ENCODE peak calls at places on chromosomes 5 and 9, in four cellular contexts. T, E, A and H are unnamed samples. For H3K4me1, the result is how much of the 10 kb centered on the place peaks cover.

GRCh38 chr9:8863886-8864881 is 1064.6 kb upstream of the DMAC1 start:
- DNase-seq in T (no peak), E (no peak), A (no peak), H (no peak)

GRCh38 chr5:54301215-54301614 is 9.2 kb downstream of the ARL15 start:
- DNase-seq in T (no peak), E (peak), A (no peak), H (no peak)

GRCh38 chr5:5343581-5343980 is 78.9 kb upstream of the ICE1 start:
- DNase-seq in T (no peak), E (no peak), A (no peak), H (no peak)

GRCh38 chr5:175823731-175824525 is 47.5 kb upstream of the CPLX2 start:
- DNase-seq in T (no peak), E (no peak), A (no peak), H (no peak)

GRCh38 chr5:74903165-74903787 is 37.1 kb upstream of the FAM169A start:
- DNase-seq in T (peak), E (peak), A (no peak), H (no peak)

GRCh38 chr5:1244976-1245375 is 19.8 kb downstream of the SLC6A18 start:
- DNase-seq in T (no peak), E (no peak), A (no peak), H (no peak)

GRCh38 chr9:82957526-82958379 is 105.2 kb downstream of the RASEF start:
- DNase-seq in T (no peak), E (no peak), A (no peak), H (no peak)

GRCh38 chr5:154811653-154812465 is 38.5 kb downstream of the FAXDC2 start:
- DNase-seq in T (peak), E (peak), A (peak), H (no peak)

GRCh38 chr9:33109097-33109496 is 32.6 kb upstream of the SMU1 start:
- DNase-seq in T (no peak), E (no peak), A (no peak), H (no peak)

GRCh38 chr5:42005561-42006153 is 80.6 kb downstream of the FBXO4 start:
- DNase-seq in T (no peak), E (peak), A (no peak), H (no peak)

GRCh38 chr9:2120926-2121689 is 106.0 kb downstream of the SMARCA2 start:
- DNase-seq in T (no peak), E (peak), A (no peak), H (no peak)

GRCh38 chr9:126915281-126915816 is 767 bp downstream of the RALGPS1 start:
- DNase-seq in T (peak), E (peak), A (peak), H (peak)

GRCh38 chr5:109394806-109395205 is 15.0 kb downstream of the PJA2 start:
- DNase-seq in T (no peak), E (no peak), A (no peak), H (no peak)

GRCh38 chr5:102750435-102750834 is 4.7 kb upstream of the PAM start:
- DNase-seq in T (no peak), E (no peak), A (no peak), H (no peak)

GRCh38 chr5:52605992-52606321 is 181.8 kb upstream of the ITGA1 start:
- DNase-seq in T (no peak), E (no peak), A (no peak), H (no peak)

GRCh38 chr5:100840364-100840763 is 62.7 kb downstream of the ST8SIA4 start:
- DNase-seq in T (no peak), E (peak), A (no peak), H (no peak)

GRCh38 chr5:86971034-86971511 is 296.6 kb upstream of the RASA1 start:
- DNase-seq in T (no peak), E (peak), A (no peak), H (no peak)

GRCh38 chr5:149549461-149550266 is 1.6 kb downstream of the CSNK1A1 start:
- DNase-seq in T (no peak), E (peak), A (peak), H (no peak)

GRCh38 chr9:69385474-69386091 is 60.6 kb downstream of the ENTREP1 start:
- DNase-seq in T (peak), E (no peak), A (no peak), H (no peak)

GRCh38 chr9:24939099-24939850 is 393.6 kb upstream of the IZUMO3 start:
- DNase-seq in T (no peak), E (no peak), A (no peak), H (no peak)

GRCh38 chr5:33755216-33755615 is 136.6 kb downstream of the ADAMTS12 start:
- DNase-seq in T (no peak), E (no peak), A (no peak), H (no peak)

GRCh38 chr9:97848237-97848581 is 4.8 kb upstream of the FOXE1 start:
- DNase-seq in T (no peak), E (no peak), A (no peak), H (no peak)

GRCh38 chr9:131018621-131019020 is 9.6 kb downstream of the LAMC3 start:
- DNase-seq in T (no peak), E (no peak), A (no peak), H (no peak)

GRCh38 chr5:66881475-66882161 is 285.4 kb downstream of the MAST4 start:
- DNase-seq in T (no peak), E (peak), A (no peak), H (no peak)

GRCh38 chr5:1665803-1666202 is 133.8 kb downstream of the MRPL36 start:
- DNase-seq in T (no peak), E (no peak), A (no peak), H (no peak)

GRCh38 chr9:94950040-94950732 is 223.7 kb downstream of the AOPEP start:
- DNase-seq in T (no peak), E (no peak), A (no peak), H (no peak)

GRCh38 chr5:10077721-10078551 is 171.8 kb downstream of the ATPSCKMT start:
- DNase-seq in T (no peak), E (no peak), A (no peak), H (no peak)

GRCh38 chr5:181120311-181120710 is 10.7 kb downstream of the OR2V1 start:
- DNase-seq in T (no peak), E (peak), A (no peak), H (no peak)

GRCh38 chr5:179114756-179115155 is 54.6 kb downstream of the ZNF354C start:
- DNase-seq in T (no peak), E (no peak), A (peak), H (no peak)

GRCh38 chr5:13943691-13944090 is 797 bp downstream of the DNAH5 start:
- DNase-seq in T (no peak), E (no peak), A (no peak), H (no peak)

GRCh38 chr9:109232449-109232848 is 65.4 kb upstream of the FRRS1L start:
- DNase-seq in T (no peak), E (peak), A (no peak), H (no peak)

GRCh38 chr5:74400067-74400466 is 240.5 kb downstream of the ENC1 start:
- DNase-seq in T (no peak), E (no peak), A (peak), H (no peak)

GRCh38 chr5:58459860-58460726 is at the start of gene PLK2:
- DNase-seq in T (peak), E (peak), A (peak), H (peak)

GRCh38 chr5:61649971-61650370 is 317.9 kb downstream of the ZSWIM6 start:
- DNase-seq in T (no peak), E (no peak), A (no peak), H (no peak)

GRCh38 chr5:145797336-145797735 is 37.8 kb downstream of the PRELID2 start:
- DNase-seq in T (no peak), E (peak), A (no peak), H (no peak)

GRCh38 chr5:36777105-36777757 is 99.3 kb upstream of the NIPBL start:
- DNase-seq in T (no peak), E (peak), A (peak), H (no peak)

GRCh38 chr5:115810776-115811175 is 5.7 kb downstream of the CDO1 start:
- DNase-seq in T (no peak), E (no peak), A (no peak), H (no peak)

GRCh38 chr9:94681508-94681907 is 42.2 kb upstream of the FBP1 start:
- DNase-seq in T (peak), E (peak), A (peak), H (no peak)

DNA sequence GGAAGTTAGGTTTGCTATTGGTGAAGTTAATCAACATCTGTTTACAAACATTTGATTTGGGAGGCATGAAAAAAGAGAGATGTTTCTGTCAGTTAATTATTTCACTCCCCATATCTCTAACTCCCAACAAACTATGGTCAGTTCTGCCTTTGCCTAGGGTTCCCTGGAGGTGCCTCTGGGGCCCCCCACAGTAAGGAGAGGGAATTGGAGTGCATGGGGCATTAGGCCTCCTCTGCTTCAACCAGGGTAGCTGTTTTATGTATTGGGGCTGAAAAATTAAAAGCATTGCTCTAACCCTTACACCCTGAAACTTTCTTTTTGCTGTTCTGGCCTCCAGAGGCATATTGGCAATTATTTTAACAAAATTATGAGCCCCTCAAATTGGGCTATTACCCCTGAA is 32.3 kb downstream of the RUSC2 start:
- DNase-seq in T (no peak), E (no peak), A (no peak), H (no peak)
- TF ChIP-seq CTCF in T (no peak), E (peak), A (no peak), H (no peak)

GRCh38 chr9:133607976-133608375 is 1.2 kb downstream of the FAM163B start:
- DNase-seq in T (peak), E (no peak), A (no peak), H (no peak)
- H3K4me1 ChIP-seq in T (under half), E (under half), A (under half), H (under half)

DNA sequence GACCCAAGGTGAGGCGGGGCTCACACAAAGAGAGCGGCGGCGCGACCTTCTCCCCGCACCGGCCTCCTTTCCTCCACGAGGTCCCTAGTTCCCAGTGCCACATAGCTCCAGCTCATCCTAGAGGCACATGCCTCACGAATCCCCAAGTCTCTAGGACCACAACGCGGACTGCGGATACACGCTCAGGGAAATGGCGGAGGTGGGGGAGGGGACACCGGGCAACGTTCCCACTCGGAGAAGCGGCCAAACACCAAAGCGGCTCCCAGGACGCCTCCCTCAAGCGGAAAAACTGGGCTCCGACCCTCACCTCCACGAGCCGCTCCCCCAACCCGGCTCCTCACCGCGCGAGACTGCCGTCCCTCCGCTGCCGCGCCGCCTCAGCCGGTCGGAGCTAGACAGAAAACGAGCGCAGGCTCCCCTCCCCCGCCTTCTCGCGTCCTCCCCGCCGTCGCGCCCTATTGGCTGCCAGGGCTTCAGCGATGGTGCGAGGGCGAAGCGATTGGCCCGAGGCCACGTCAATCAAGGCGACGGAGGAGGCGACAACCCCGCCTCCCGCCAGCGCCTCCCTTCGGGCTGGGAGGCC is at the start of gene HNRNPK:
- DNase-seq in T (peak), E (peak), A (peak), H (peak)
- TF ChIP-seq CTCF in T (no peak), E (no peak), A (no peak), H (no peak)

DNA sequence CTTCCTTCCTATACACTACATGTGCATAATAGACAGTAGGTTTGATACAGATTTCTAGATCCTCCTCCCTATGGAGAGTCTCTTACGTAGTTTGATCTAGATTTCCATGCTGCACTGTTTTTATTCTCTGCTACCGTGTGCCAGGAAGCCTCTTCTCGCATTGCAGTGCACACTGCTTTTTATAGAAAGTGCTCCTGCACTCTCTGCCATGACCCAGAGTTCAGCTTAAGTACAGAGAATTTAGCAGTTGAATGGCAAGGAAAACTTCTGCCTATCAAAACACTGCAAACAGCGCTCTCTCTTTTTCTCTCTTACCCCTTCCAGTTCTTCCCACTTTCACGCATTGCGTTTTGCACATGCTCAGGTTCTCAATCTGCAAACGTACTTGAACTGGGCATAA is 187.4 kb downstream of the ARHGAP26 start:
- DNase-seq in T (no peak), E (no peak), A (no peak), H (no peak)
- H3K4me1 ChIP-seq in T (under half), E (under half), A (under half), H (under half)

DNA sequence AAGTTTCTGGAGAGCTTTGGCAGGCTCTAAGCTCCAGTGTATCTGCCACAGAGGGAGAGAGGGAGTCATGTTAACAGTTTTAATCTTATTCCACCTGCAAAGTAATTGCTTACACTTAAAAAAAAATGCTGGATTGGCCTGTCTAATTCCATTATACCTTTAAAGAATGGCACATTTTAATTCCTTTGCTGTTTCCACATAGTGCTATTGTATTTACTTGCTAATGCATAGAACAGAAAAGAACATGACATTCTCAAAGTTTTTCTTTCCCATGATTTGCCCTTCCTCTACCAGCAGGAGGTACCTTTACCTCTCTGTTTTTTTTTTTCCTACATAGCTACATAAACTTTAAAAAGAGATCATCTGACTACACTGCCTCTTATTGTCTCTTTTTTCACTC is 318.0 kb downstream of the GLIS3 start:
- DNase-seq in T (no peak), E (no peak), A (no peak), H (no peak)
- TF ChIP-seq CTCF in T (no peak), E (no peak), A (no peak), H (no peak)

DNA sequence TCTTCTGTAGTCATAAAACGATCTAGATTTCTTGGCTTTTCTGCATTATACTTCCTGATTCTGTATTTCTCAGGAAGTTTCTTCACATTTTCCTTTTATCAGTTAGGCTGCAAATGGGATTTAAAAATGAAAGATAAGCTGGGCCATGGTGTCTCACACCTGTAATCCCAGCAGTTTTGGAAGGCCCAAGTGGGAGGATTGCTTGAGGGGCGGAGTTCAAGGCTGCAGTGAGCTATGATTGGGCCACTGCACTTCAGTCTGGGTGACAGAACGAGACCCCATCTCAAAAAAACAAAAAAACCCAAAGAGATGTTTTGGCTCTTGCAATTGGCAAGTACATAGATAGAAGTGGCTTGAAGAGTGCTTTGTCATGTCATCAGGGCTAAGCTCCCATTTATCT is 26.2 kb upstream of the APC start:
- DNase-seq in T (no peak), E (no peak), A (no peak), H (no peak)
- H3K4me1 ChIP-seq in T (half or more), E (under half), A (under half), H (under half)

GRCh38 chr9:75601280-75601679 is 289.2 kb upstream of the PCSK5 start:
- DNase-seq in T (no peak), E (peak), A (no peak), H (no peak)
- TF ChIP-seq CTCF in T (no peak), E (no peak), A (no peak), H (no peak)